ENCODE peak calls at places on chromosomes 5 and 9, in five cellular contexts. F is left kidney, K is NCI-H1105, S is lung microvascular endothelial cell, I is sciatic nerve. U is an unnamed sample.

GRCh38 chr9:124858330-124859046 is 3.3 kb downstream of the RPL35 start:
- DNase-seq in K (no peak), S (no peak), I (no peak), F (no peak), U (no peak)

GRCh38 chr9:109017493-109017892 is 4.2 kb upstream of the CTNNAL1 start:
- DNase-seq in F (no peak), I (no peak), K (no peak), S (no peak), U (no peak)

GRCh38 chr9:98144076-98144475 is 25.1 kb upstream of the TRIM14 start:
- DNase-seq in S (no peak), F (no peak), I (no peak), K (no peak), U (no peak)

GRCh38 chr9:117779760-117780159 is 75.6 kb downstream of the TLR4 start:
- DNase-seq in K (no peak), S (no peak), F (no peak), I (no peak), U (no peak)

GRCh38 chr5:68047035-68047434 is 168.5 kb upstream of the PIK3R1 start:
- DNase-seq in I (no peak), K (no peak), F (no peak), S (no peak), U (peak; percentile 43)

GRCh38 chr5:127041571-127041970 is 11.2 kb upstream of the MARCHF3 start:
- DNase-seq in F (no peak), S (peak; percentile 76), I (no peak), K (no peak), U (no peak)

GRCh38 chr9:131677445-131678180 is 62.3 kb downstream of the RAPGEF1 start:
- DNase-seq in I (no peak), F (peak; percentile 71), K (no peak), S (peak; percentile 87), U (peak; percentile 44)

GRCh38 chr9:1285526-1285925 is 235.4 kb downstream of the DMRT2 start:
- DNase-seq in S (no peak), I (no peak), F (peak; percentile 4), K (no peak), U (no peak)

GRCh38 chr9:90032296-90033029 is 427.7 kb downstream of the GADD45G start:
- DNase-seq in S (no peak), I (no peak), F (no peak), K (no peak), U (no peak)

GRCh38 chr9:21119093-21119770 is 22.4 kb downstream of the IFNW1 start:
- DNase-seq in F (no peak), I (no peak), K (no peak), S (peak; percentile 16), U (no peak)

GRCh38 chr5:174421408-174421805 is 303.0 kb upstream of the MSX2 start:
- DNase-seq in K (no peak), I (no peak), F (no peak), S (no peak), U (no peak)

GRCh38 chr5:32794086-32794485 is 83.0 kb downstream of the NPR3 start:
- DNase-seq in S (peak; percentile 15), K (no peak), I (no peak), F (no peak), U (no peak)

GRCh38 chr9:75200892-75201470 is 112.7 kb downstream of the OSTF1 start:
- DNase-seq in K (no peak), S (peak; percentile 63), I (no peak), F (peak; percentile 63), U (no peak)

U was measured in AG09319.